ENCODE peak calls at places on chromosomes 6 and 20, in nine cellular contexts. One of them, this sample, is unnamed.

GRCh38 chr6:168525926-168526630 is 85.1 kb downstream of the SMOC2 start:
- DNase-seq in neural crest cell: no peak
- DNase-seq in left lung: no peak
- DNase-seq in CD8-positive, alpha-beta T cell: no peak
- DNase-seq in psoas muscle: no peak
- DNase-seq in nephron progenitor cell: no peak
- DNase-seq in lower leg skin: no peak
- DNase-seq in suprapubic skin: no peak
- DNase-seq in GM13976: no peak
- DNase-seq in this sample: no peak

GRCh38 chr6:4941782-4942672 is 61.8 kb downstream of the RPP40 start:
- DNase-seq in GM13976: peak
- DNase-seq in neural crest cell: no peak
- DNase-seq in suprapubic skin: no peak
- DNase-seq in psoas muscle: no peak
- DNase-seq in left lung: peak
- DNase-seq in lower leg skin: peak
- DNase-seq in nephron progenitor cell: no peak
- DNase-seq in CD8-positive, alpha-beta T cell: peak
- DNase-seq in this sample: no peak

GRCh38 chr6:30939473-30939872 is 1.3 kb upstream of the MUCL3 start:
- DNase-seq in CD8-positive, alpha-beta T cell: no peak
- DNase-seq in suprapubic skin: no peak
- DNase-seq in neural crest cell: no peak
- DNase-seq in psoas muscle: no peak
- DNase-seq in left lung: no peak
- DNase-seq in lower leg skin: no peak
- DNase-seq in GM13976: no peak
- DNase-seq in nephron progenitor cell: no peak
- DNase-seq in this sample: no peak

GRCh38 chr6:87747646-87748045 is 45.6 kb upstream of the AKIRIN2 start:
- DNase-seq in suprapubic skin: no peak
- DNase-seq in CD8-positive, alpha-beta T cell: no peak
- DNase-seq in lower leg skin: no peak
- DNase-seq in left lung: no peak
- DNase-seq in GM13976: no peak
- DNase-seq in psoas muscle: no peak
- DNase-seq in neural crest cell: no peak
- DNase-seq in nephron progenitor cell: no peak
- DNase-seq in this sample: no peak

GRCh38 chr6:14373648-14374437 is 256.3 kb downstream of the CD83 start:
- DNase-seq in lower leg skin: no peak
- DNase-seq in nephron progenitor cell: no peak
- DNase-seq in suprapubic skin: no peak
- DNase-seq in neural crest cell: no peak
- DNase-seq in GM13976: no peak
- DNase-seq in left lung: no peak
- DNase-seq in CD8-positive, alpha-beta T cell: no peak
- DNase-seq in psoas muscle: no peak
- DNase-seq in this sample: no peak

GRCh38 chr20:25459111-25459830 is 51.8 kb downstream of the GINS1 start:
- DNase-seq in psoas muscle: no peak
- DNase-seq in left lung: peak
- DNase-seq in neural crest cell: no peak
- DNase-seq in CD8-positive, alpha-beta T cell: no peak
- DNase-seq in lower leg skin: no peak
- DNase-seq in suprapubic skin: no peak
- DNase-seq in nephron progenitor cell: no peak
- DNase-seq in GM13976: no peak
- DNase-seq in this sample: peak

GRCh38 chr20:51258582-51259175 is 235.8 kb upstream of the KCNG1 start:
- DNase-seq in CD8-positive, alpha-beta T cell: no peak
- DNase-seq in psoas muscle: no peak
- DNase-seq in neural crest cell: no peak
- DNase-seq in left lung: no peak
- DNase-seq in suprapubic skin: no peak
- DNase-seq in GM13976: no peak
- DNase-seq in lower leg skin: peak
- DNase-seq in nephron progenitor cell: no peak
- DNase-seq in this sample: no peak

GRCh38 chr20:49635171-49635570 is 67.2 kb upstream of the PTGIS start:
- DNase-seq in left lung: no peak
- DNase-seq in CD8-positive, alpha-beta T cell: no peak
- DNase-seq in nephron progenitor cell: peak
- DNase-seq in lower leg skin: no peak
- DNase-seq in suprapubic skin: no peak
- DNase-seq in psoas muscle: peak
- DNase-seq in neural crest cell: no peak
- DNase-seq in GM13976: no peak
- DNase-seq in this sample: no peak

DNA sequence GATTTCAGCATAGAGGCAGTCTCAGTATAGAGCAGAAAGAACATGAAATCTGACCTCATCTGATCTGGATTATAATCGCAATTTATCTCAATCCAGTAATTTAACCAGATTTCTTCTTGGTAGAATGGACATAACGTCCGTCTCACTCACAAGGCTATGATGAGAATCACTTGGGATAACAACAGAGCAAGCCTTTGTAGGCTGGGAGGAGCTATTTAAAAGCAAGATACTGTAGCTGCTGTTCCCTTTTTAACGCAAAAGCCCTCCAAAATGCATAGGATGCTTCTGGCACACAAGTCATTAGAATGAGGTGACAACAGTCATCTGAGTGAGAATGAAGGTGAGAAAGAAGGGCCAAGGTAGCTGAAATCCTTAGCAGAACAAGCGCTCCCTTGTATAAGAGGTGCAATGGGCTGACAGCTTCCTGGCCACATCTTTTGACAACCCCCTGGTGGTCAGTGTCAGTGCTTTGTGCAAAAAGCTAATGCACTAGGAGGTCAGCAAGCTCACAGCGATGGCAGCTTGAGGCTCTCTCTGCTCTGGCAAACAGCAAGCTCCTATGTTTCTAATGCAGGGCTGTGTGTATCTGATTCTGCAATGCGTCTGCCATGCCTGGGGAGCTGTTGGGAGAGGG is 16.4 kb downstream of the METTL24 start:
- DNase-seq in nephron progenitor cell: peak
- DNase-seq in lower leg skin: no peak
- DNase-seq in neural crest cell: peak
- DNase-seq in left lung: no peak
- DNase-seq in CD8-positive, alpha-beta T cell: no peak
- DNase-seq in GM13976: no peak
- DNase-seq in suprapubic skin: no peak
- DNase-seq in psoas muscle: no peak
- DNase-seq in this sample: no peak
- TF ChIP-seq CTCF in nephron progenitor cell: peak
- TF ChIP-seq CTCF in lower leg skin: no peak
- TF ChIP-seq CTCF in neural crest cell: peak
- TF ChIP-seq CTCF in left lung: no peak
- TF ChIP-seq CTCF in CD8-positive, alpha-beta T cell: no peak
- TF ChIP-seq CTCF in GM13976: no peak
- TF ChIP-seq CTCF in suprapubic skin: no peak
- TF ChIP-seq CTCF in psoas muscle: no peak
- TF ChIP-seq CTCF in this sample: peak

DNA sequence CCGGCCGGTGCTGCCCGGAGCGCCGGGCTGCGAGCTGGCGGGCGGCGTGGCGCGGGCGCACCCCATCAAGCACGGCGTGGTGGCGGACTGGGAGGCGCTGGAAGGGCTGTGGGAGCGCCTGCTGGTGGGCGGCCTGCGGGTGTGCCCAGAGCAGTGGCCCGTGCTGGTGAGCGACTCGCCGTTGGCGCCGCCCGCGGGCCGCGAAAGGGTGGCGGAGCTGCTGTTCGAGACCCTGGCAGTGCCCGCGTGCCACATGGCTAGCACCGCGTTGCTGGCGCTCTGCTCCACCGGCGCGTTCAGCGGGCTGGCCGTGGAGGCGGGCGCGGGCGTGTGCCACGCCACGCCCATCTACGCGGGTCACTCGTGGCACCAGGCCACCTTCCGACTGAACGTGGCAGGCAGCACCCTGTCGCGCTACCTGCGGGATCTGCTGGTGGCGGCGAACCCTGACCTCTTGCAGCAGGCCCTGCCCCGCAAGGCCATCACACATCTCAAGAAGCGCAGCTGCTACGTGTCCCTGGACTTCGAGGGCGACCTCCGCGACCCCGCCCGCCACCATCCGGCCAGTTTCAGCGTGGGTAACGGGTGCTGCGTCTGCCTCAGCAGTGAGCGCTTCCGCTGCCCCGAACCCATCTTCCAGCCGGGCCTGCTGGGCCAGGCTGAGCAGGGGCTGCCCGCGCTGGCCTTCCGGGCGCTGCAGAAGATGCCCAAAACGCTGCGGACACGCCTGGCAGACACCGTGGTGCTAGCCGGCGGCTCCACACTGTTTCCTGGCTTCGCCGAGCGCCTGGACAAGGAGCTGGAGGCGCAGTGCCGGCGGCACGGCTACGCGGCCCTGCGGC is 723 bp downstream of the ACTL10 start:
- DNase-seq in psoas muscle: peak
- DNase-seq in nephron progenitor cell: peak
- DNase-seq in GM13976: peak
- DNase-seq in CD8-positive, alpha-beta T cell: peak
- DNase-seq in lower leg skin: no peak
- DNase-seq in left lung: no peak
- DNase-seq in suprapubic skin: no peak
- DNase-seq in neural crest cell: peak
- DNase-seq in this sample: no peak
- TF ChIP-seq CTCF in psoas muscle: no peak
- TF ChIP-seq CTCF in nephron progenitor cell: no peak
- TF ChIP-seq CTCF in GM13976: peak
- TF ChIP-seq CTCF in CD8-positive, alpha-beta T cell: peak
- TF ChIP-seq CTCF in lower leg skin: no peak
- TF ChIP-seq CTCF in left lung: no peak
- TF ChIP-seq CTCF in suprapubic skin: no peak
- TF ChIP-seq CTCF in neural crest cell: peak
- TF ChIP-seq CTCF in this sample: peak

DNA sequence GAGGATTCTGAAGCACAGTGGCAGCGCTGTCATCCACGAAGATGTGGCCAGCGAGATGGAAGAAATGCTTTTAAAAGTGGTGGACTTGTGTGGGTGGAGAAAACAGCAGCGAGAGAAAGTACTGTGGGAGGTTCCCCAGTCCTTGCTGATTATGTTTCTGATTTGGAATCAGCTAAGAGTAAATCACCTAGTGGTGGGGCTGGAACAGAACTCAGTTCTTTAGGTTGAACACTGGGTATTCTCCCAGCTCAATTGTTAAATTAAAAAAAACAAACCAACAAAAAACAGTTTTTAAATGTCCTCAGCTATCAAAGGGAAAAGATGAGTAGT is 515 bp upstream of the ZNF322 start:
- DNase-seq in left lung: no peak
- DNase-seq in GM13976: peak
- DNase-seq in lower leg skin: no peak
- DNase-seq in nephron progenitor cell: no peak
- DNase-seq in CD8-positive, alpha-beta T cell: no peak
- DNase-seq in psoas muscle: no peak
- DNase-seq in neural crest cell: no peak
- DNase-seq in suprapubic skin: no peak
- DNase-seq in this sample: no peak
- TF ChIP-seq CTCF in left lung: peak
- TF ChIP-seq CTCF in GM13976: no peak
- TF ChIP-seq CTCF in lower leg skin: no peak
- TF ChIP-seq CTCF in nephron progenitor cell: no peak
- TF ChIP-seq CTCF in CD8-positive, alpha-beta T cell: peak
- TF ChIP-seq CTCF in psoas muscle: peak
- TF ChIP-seq CTCF in neural crest cell: peak
- TF ChIP-seq CTCF in suprapubic skin: no peak
- TF ChIP-seq CTCF in this sample: peak

GRCh38 chr6:144781836-144782235 is 496.7 kb downstream of the UTRN start:
- DNase-seq in neural crest cell: no peak
- DNase-seq in suprapubic skin: no peak
- DNase-seq in left lung: no peak
- DNase-seq in lower leg skin: no peak
- DNase-seq in psoas muscle: no peak
- DNase-seq in CD8-positive, alpha-beta T cell: no peak
- DNase-seq in nephron progenitor cell: no peak
- DNase-seq in GM13976: no peak
- DNase-seq in this sample: no peak

GRCh38 chr6:144777249-144777648 is 492.1 kb downstream of the UTRN start:
- DNase-seq in nephron progenitor cell: no peak
- DNase-seq in lower leg skin: no peak
- DNase-seq in psoas muscle: no peak
- DNase-seq in neural crest cell: no peak
- DNase-seq in CD8-positive, alpha-beta T cell: no peak
- DNase-seq in suprapubic skin: no peak
- DNase-seq in left lung: no peak
- DNase-seq in GM13976: no peak
- DNase-seq in this sample: no peak

GRCh38 chr6:144776031-144776819 is 491.1 kb downstream of the UTRN start:
- DNase-seq in CD8-positive, alpha-beta T cell: no peak
- DNase-seq in lower leg skin: no peak
- DNase-seq in nephron progenitor cell: no peak
- DNase-seq in GM13976: no peak
- DNase-seq in left lung: no peak
- DNase-seq in neural crest cell: no peak
- DNase-seq in psoas muscle: no peak
- DNase-seq in suprapubic skin: no peak
- DNase-seq in this sample: no peak

GRCh38 chr6:144778056-144778455 is 492.9 kb downstream of the UTRN start:
- DNase-seq in neural crest cell: no peak
- DNase-seq in suprapubic skin: no peak
- DNase-seq in left lung: no peak
- DNase-seq in CD8-positive, alpha-beta T cell: no peak
- DNase-seq in lower leg skin: no peak
- DNase-seq in GM13976: no peak
- DNase-seq in psoas muscle: no peak
- DNase-seq in nephron progenitor cell: no peak
- DNase-seq in this sample: no peak

GRCh38 chr6:144778773-144779531 is 493.8 kb downstream of the UTRN start:
- DNase-seq in neural crest cell: no peak
- DNase-seq in psoas muscle: no peak
- DNase-seq in nephron progenitor cell: no peak
- DNase-seq in left lung: no peak
- DNase-seq in lower leg skin: no peak
- DNase-seq in suprapubic skin: no peak
- DNase-seq in CD8-positive, alpha-beta T cell: no peak
- DNase-seq in GM13976: peak
- DNase-seq in this sample: no peak
- TF ChIP-seq CTCF in neural crest cell: peak
- TF ChIP-seq CTCF in psoas muscle: no peak
- TF ChIP-seq CTCF in nephron progenitor cell: no peak
- TF ChIP-seq CTCF in left lung: no peak
- TF ChIP-seq CTCF in lower leg skin: no peak
- TF ChIP-seq CTCF in suprapubic skin: no peak
- TF ChIP-seq CTCF in CD8-positive, alpha-beta T cell: no peak
- TF ChIP-seq CTCF in GM13976: no peak
- TF ChIP-seq CTCF in this sample: peak

DNA sequence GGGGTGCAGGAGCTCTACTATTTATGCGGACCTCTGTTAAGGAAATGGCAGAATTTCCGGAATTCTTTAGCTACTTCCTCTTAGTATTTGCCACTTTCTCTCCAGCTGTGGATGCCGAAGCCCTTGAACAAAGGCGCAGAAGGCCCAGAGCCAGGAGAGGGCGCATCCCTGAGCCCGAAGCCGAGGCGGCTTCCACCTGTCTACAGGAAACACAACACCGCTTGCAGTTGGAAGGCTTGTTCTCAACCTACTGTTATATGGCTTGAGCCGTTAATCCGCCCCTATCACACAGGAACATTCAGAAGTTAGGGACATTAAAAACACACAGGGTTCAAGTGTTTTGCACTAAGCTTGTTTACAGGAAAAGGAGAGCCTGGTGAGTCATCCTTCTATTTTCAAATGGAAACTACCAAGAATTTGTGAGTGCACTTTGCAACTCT is 417.1 kb downstream of the BCKDHB start:
- DNase-seq in psoas muscle: peak
- DNase-seq in neural crest cell: no peak
- DNase-seq in CD8-positive, alpha-beta T cell: no peak
- DNase-seq in suprapubic skin: no peak
- DNase-seq in lower leg skin: no peak
- DNase-seq in nephron progenitor cell: peak
- DNase-seq in left lung: no peak
- DNase-seq in GM13976: no peak
- DNase-seq in this sample: no peak
- TF ChIP-seq CTCF in psoas muscle: peak
- TF ChIP-seq CTCF in neural crest cell: no peak
- TF ChIP-seq CTCF in CD8-positive, alpha-beta T cell: no peak
- TF ChIP-seq CTCF in suprapubic skin: no peak
- TF ChIP-seq CTCF in lower leg skin: no peak
- TF ChIP-seq CTCF in nephron progenitor cell: no peak
- TF ChIP-seq CTCF in left lung: no peak
- TF ChIP-seq CTCF in GM13976: no peak
- TF ChIP-seq CTCF in this sample: peak